ENCODE peak calls at places on chromosomes 5 and 9, in eight cellular contexts. One of them, this sample, is unnamed.

GRCh38 chr9:35158501-35159280 is 3.1 kb upstream of the UNC13B start:
- DNase-seq in MM.1S: peak; percentile 84
- DNase-seq in foreskin fibroblast: no peak
- DNase-seq in left lung: no peak
- DNase-seq in right cardiac atrium: no peak
- DNase-seq in AG04450: no peak
- DNase-seq in ascending aorta: no peak
- DNase-seq in kidney epithelial cell: no peak
- DNase-seq in this sample: no peak

GRCh38 chr5:139863855-139864558 is 68.4 kb downstream of the PSD2 start:
- DNase-seq in MM.1S: peak; percentile 39
- DNase-seq in right cardiac atrium: peak; percentile 88
- DNase-seq in kidney epithelial cell: no peak
- DNase-seq in foreskin fibroblast: peak; percentile 24
- DNase-seq in left lung: no peak
- DNase-seq in ascending aorta: no peak
- DNase-seq in AG04450: peak; percentile 15
- DNase-seq in this sample: no peak

GRCh38 chr5:41247135-41247534 is 33.8 kb upstream of the C6 start:
- DNase-seq in AG04450: no peak
- DNase-seq in kidney epithelial cell: no peak
- DNase-seq in right cardiac atrium: no peak
- DNase-seq in left lung: no peak
- DNase-seq in foreskin fibroblast: no peak
- DNase-seq in MM.1S: no peak
- DNase-seq in ascending aorta: no peak
- DNase-seq in this sample: no peak

GRCh38 chr5:59061377-59061776 is 478.5 kb downstream of the RAB3C start:
- DNase-seq in MM.1S: no peak
- DNase-seq in right cardiac atrium: no peak
- DNase-seq in kidney epithelial cell: no peak
- DNase-seq in ascending aorta: no peak
- DNase-seq in foreskin fibroblast: no peak
- DNase-seq in left lung: no peak
- DNase-seq in AG04450: no peak
- DNase-seq in this sample: no peak

GRCh38 chr5:127876384-127876783 is 173.2 kb downstream of the CCDC192 start:
- DNase-seq in right cardiac atrium: no peak
- DNase-seq in ascending aorta: no peak
- DNase-seq in left lung: no peak
- DNase-seq in foreskin fibroblast: no peak
- DNase-seq in MM.1S: no peak
- DNase-seq in AG04450: no peak
- DNase-seq in kidney epithelial cell: peak; percentile 78
- DNase-seq in this sample: no peak

GRCh38 chr5:28084069-28084468 is 1045.7 kb upstream of the CDH9 start:
- DNase-seq in left lung: no peak
- DNase-seq in AG04450: no peak
- DNase-seq in MM.1S: no peak
- DNase-seq in foreskin fibroblast: no peak
- DNase-seq in kidney epithelial cell: no peak
- DNase-seq in right cardiac atrium: no peak
- DNase-seq in ascending aorta: no peak
- DNase-seq in this sample: no peak

GRCh38 chr9:119251951-119252350 is 117.3 kb downstream of the BRINP1 start:
- DNase-seq in left lung: no peak
- DNase-seq in MM.1S: no peak
- DNase-seq in right cardiac atrium: no peak
- DNase-seq in foreskin fibroblast: no peak
- DNase-seq in kidney epithelial cell: no peak
- DNase-seq in AG04450: no peak
- DNase-seq in ascending aorta: no peak
- DNase-seq in this sample: no peak

GRCh38 chr5:17203329-17204132 is 13.9 kb upstream of the BASP1 start:
- DNase-seq in foreskin fibroblast: peak; percentile 68
- DNase-seq in left lung: no peak
- DNase-seq in AG04450: no peak
- DNase-seq in ascending aorta: no peak
- DNase-seq in right cardiac atrium: peak; percentile 43
- DNase-seq in MM.1S: peak; percentile 65
- DNase-seq in kidney epithelial cell: no peak
- DNase-seq in this sample: no peak

GRCh38 chr9:14961372-14962068 is 51.3 kb upstream of the FREM1 start:
- DNase-seq in left lung: no peak
- DNase-seq in right cardiac atrium: no peak
- DNase-seq in foreskin fibroblast: no peak
- DNase-seq in AG04450: no peak
- DNase-seq in kidney epithelial cell: no peak
- DNase-seq in MM.1S: no peak
- DNase-seq in ascending aorta: no peak
- DNase-seq in this sample: no peak
- H3K4me3 ChIP-seq in left lung: no peak overlapping the region
- H3K4me3 ChIP-seq in right cardiac atrium: no peak overlapping the region
- H3K4me3 ChIP-seq in foreskin fibroblast: no peak overlapping the region
- H3K4me3 ChIP-seq in AG04450: no peak overlapping the region
- H3K4me3 ChIP-seq in kidney epithelial cell: no peak overlapping the region
- H3K4me3 ChIP-seq in MM.1S: no peak overlapping the region
- H3K4me3 ChIP-seq in ascending aorta: no peak overlapping the region
- H3K4me3 ChIP-seq in this sample: no peak overlapping the region

DNA sequence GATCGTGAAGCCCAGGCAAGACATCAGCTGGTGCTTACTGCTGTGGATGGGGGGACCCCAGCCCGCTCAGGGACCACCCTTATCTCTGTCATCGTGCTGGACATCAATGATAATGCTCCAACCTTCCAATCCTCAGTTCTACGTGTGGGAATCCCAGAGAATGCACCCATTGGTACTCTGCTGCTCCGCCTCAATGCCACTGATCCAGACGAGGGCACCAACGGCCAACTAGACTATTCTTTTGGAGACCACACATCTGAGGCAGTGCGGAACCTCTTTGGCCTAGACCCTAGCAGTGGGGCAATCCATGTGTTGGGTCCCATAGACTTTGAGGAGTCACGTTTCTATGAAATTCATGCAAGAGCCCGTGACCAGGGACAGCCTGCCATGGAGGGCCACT is 960 bp downstream of the PCDHGC5 start:
- DNase-seq in kidney epithelial cell: no peak
- DNase-seq in left lung: no peak
- DNase-seq in foreskin fibroblast: no peak
- DNase-seq in ascending aorta: no peak
- DNase-seq in right cardiac atrium: no peak
- DNase-seq in AG04450: no peak
- DNase-seq in MM.1S: no peak
- DNase-seq in this sample: no peak
- H3K4me3 ChIP-seq in kidney epithelial cell: no peak overlapping the region
- H3K4me3 ChIP-seq in left lung: no peak overlapping the region
- H3K4me3 ChIP-seq in foreskin fibroblast: no peak overlapping the region
- H3K4me3 ChIP-seq in ascending aorta: no peak overlapping the region
- H3K4me3 ChIP-seq in right cardiac atrium: no peak overlapping the region
- H3K4me3 ChIP-seq in AG04450: no peak overlapping the region
- H3K4me3 ChIP-seq in MM.1S: no peak overlapping the region
- H3K4me3 ChIP-seq in this sample: no peak overlapping the region

GRCh38 chr9:72362680-72363139 is 2.3 kb downstream of the ZFAND5 start:
- DNase-seq in MM.1S: peak; percentile 85
- DNase-seq in foreskin fibroblast: peak; percentile 86
- DNase-seq in AG04450: no peak
- DNase-seq in kidney epithelial cell: no peak
- DNase-seq in ascending aorta: peak; percentile 81
- DNase-seq in right cardiac atrium: peak; percentile 73
- DNase-seq in left lung: peak; percentile 85
- DNase-seq in this sample: peak; percentile 91

GRCh38 chr9:72363908-72364678 is 915 bp downstream of the ZFAND5 start:
- DNase-seq in foreskin fibroblast: peak; percentile 36
- DNase-seq in AG04450: no peak
- DNase-seq in left lung: peak; percentile 60
- DNase-seq in MM.1S: peak; percentile 51
- DNase-seq in ascending aorta: peak; percentile 17
- DNase-seq in kidney epithelial cell: no peak
- DNase-seq in right cardiac atrium: peak; percentile 90
- DNase-seq in this sample: no peak

GRCh38 chr9:72362118-72362531 is 2.9 kb downstream of the ZFAND5 start:
- DNase-seq in MM.1S: no peak
- DNase-seq in AG04450: no peak
- DNase-seq in ascending aorta: no peak
- DNase-seq in left lung: no peak
- DNase-seq in foreskin fibroblast: no peak
- DNase-seq in right cardiac atrium: no peak
- DNase-seq in kidney epithelial cell: no peak
- DNase-seq in this sample: no peak

GRCh38 chr9:72363226-72363625 is 1.8 kb downstream of the ZFAND5 start:
- DNase-seq in kidney epithelial cell: no peak
- DNase-seq in ascending aorta: no peak
- DNase-seq in AG04450: no peak
- DNase-seq in left lung: no peak
- DNase-seq in right cardiac atrium: no peak
- DNase-seq in foreskin fibroblast: no peak
- DNase-seq in MM.1S: peak; percentile 22
- DNase-seq in this sample: no peak

DNA sequence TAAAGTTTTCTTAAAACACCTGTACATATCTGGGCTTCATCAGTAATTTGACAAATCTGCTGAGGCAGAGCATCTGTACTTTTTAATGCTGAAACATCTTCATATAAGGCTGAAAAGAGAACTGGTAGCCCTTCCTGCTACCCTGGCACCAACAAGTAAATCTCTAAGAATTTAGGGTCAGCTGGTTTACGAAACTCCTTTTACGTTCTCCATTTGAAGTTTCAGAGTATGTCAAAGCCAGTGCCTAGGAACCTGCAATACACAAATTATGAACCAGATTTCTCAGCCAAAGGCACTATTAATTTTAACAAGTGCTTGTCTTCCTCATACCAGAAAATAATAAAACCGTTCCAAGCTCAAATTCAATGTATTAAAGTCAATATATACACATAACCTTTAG is 3.8 kb downstream of the ZFAND5 start:
- DNase-seq in foreskin fibroblast: no peak
- DNase-seq in ascending aorta: no peak
- DNase-seq in right cardiac atrium: no peak
- DNase-seq in left lung: no peak
- DNase-seq in MM.1S: no peak
- DNase-seq in kidney epithelial cell: no peak
- DNase-seq in AG04450: no peak
- DNase-seq in this sample: no peak
- H3K4me3 ChIP-seq in foreskin fibroblast: peak overlapping the region; percentile 92
- H3K4me3 ChIP-seq in ascending aorta: peak overlapping the region; percentile 92
- H3K4me3 ChIP-seq in right cardiac atrium: peak overlapping the region; percentile 91
- H3K4me3 ChIP-seq in left lung: peak overlapping the region; percentile 85
- H3K4me3 ChIP-seq in MM.1S: no peak overlapping the region
- H3K4me3 ChIP-seq in kidney epithelial cell: peak overlapping the region; percentile 15
- H3K4me3 ChIP-seq in AG04450: peak overlapping the region; percentile 67
- H3K4me3 ChIP-seq in this sample: peak overlapping the region; percentile 89

GRCh38 chr5:142597546-142598337 is 88.1 kb downstream of the FGF1 start:
- DNase-seq in AG04450: peak; percentile 49
- DNase-seq in ascending aorta: no peak
- DNase-seq in MM.1S: no peak
- DNase-seq in kidney epithelial cell: peak; percentile 71
- DNase-seq in right cardiac atrium: no peak
- DNase-seq in foreskin fibroblast: peak; percentile 89
- DNase-seq in left lung: no peak
- DNase-seq in this sample: no peak
- H3K4me3 ChIP-seq in AG04450: no peak overlapping the region
- H3K4me3 ChIP-seq in ascending aorta: no peak overlapping the region
- H3K4me3 ChIP-seq in MM.1S: no peak overlapping the region
- H3K4me3 ChIP-seq in kidney epithelial cell: no peak overlapping the region
- H3K4me3 ChIP-seq in right cardiac atrium: no peak overlapping the region
- H3K4me3 ChIP-seq in foreskin fibroblast: no peak overlapping the region
- H3K4me3 ChIP-seq in left lung: no peak overlapping the region
- H3K4me3 ChIP-seq in this sample: no peak overlapping the region

DNA sequence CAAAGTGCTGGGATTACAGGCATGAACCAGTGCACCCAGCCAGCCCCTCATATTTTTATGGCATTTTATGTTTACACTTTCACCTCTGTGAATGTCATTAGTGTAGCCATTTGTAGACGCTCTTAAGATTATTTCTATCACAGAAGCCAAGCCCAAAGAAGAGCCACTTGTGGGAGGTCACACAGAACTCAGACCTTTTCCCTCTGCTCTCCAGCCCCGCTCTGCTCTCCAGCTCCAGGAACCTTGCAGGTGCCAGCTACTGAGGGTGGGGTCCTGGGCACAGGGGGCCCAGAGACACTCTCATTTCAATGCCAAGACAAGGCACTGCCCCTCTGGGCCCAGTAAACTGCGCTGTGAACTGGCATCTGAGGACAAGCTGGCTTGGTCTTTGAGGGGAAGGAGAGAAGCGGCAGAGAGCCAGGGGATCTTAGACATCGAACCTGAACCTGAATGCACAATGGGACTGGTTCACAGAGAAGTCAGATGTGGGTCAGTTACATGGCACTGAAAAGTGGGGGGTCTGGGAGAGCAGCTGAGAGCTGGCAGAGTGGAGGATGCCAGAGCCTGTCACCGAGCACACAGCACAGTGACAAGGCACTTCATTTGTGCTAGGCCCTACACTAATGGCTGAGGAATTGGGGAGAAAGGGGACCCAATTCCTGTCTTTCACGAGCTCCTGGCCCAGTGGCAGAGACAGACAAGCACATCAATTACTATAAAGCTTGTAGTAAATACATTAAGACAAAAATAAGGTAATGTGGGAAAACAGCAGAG is 16.7 kb downstream of the ANXA6 start:
- DNase-seq in MM.1S: peak; percentile 33
- DNase-seq in left lung: no peak
- DNase-seq in AG04450: no peak
- DNase-seq in right cardiac atrium: no peak
- DNase-seq in ascending aorta: no peak
- DNase-seq in kidney epithelial cell: no peak
- DNase-seq in foreskin fibroblast: no peak
- DNase-seq in this sample: no peak
- H3K4me3 ChIP-seq in MM.1S: peak overlapping the region; percentile 75
- H3K4me3 ChIP-seq in left lung: no peak overlapping the region
- H3K4me3 ChIP-seq in AG04450: no peak overlapping the region
- H3K4me3 ChIP-seq in right cardiac atrium: no peak overlapping the region
- H3K4me3 ChIP-seq in ascending aorta: no peak overlapping the region
- H3K4me3 ChIP-seq in kidney epithelial cell: no peak overlapping the region
- H3K4me3 ChIP-seq in foreskin fibroblast: no peak overlapping the region
- H3K4me3 ChIP-seq in this sample: peak overlapping the region; percentile 5

GRCh38 chr5:14153932-14154646 is 10.9 kb downstream of the TRIO start:
- DNase-seq in AG04450: no peak
- DNase-seq in right cardiac atrium: peak; percentile 85
- DNase-seq in kidney epithelial cell: no peak
- DNase-seq in ascending aorta: peak; percentile 67
- DNase-seq in foreskin fibroblast: peak; percentile 26
- DNase-seq in MM.1S: no peak
- DNase-seq in left lung: peak; percentile 77
- DNase-seq in this sample: peak; percentile 89
- H3K4me3 ChIP-seq in AG04450: peak overlapping the region; percentile 39
- H3K4me3 ChIP-seq in right cardiac atrium: peak overlapping the region; percentile 2
- H3K4me3 ChIP-seq in kidney epithelial cell: no peak overlapping the region
- H3K4me3 ChIP-seq in ascending aorta: peak overlapping the region; percentile 45
- H3K4me3 ChIP-seq in foreskin fibroblast: no peak overlapping the region
- H3K4me3 ChIP-seq in MM.1S: no peak overlapping the region
- H3K4me3 ChIP-seq in left lung: no peak overlapping the region
- H3K4me3 ChIP-seq in this sample: peak overlapping the region; percentile 9

This sample was measured in vagina.